ENCODE peak calls at places on chromosomes 1 and 21, in five cellular contexts. One of them, this sample, is unnamed. For H3K4me1, the result is how much of the 10 kb centered on the place peaks cover.

GRCh38 chr1:37691497-37692077 is 729 bp upstream of the CDCA8 start:
- DNase-seq in Peyer's patch: peak
- DNase-seq in right atrium auricular region: no peak
- DNase-seq in ovary: peak
- DNase-seq in A549: peak
- DNase-seq in this sample: peak

GRCh38 chr1:52927219-52928082 is at the start of gene SCP2:
- DNase-seq in Peyer's patch: peak
- DNase-seq in right atrium auricular region: peak
- DNase-seq in ovary: peak
- DNase-seq in A549: peak
- DNase-seq in this sample: peak

GRCh38 chr1:23867542-23867952 is 543 bp downstream of the FUCA1 start:
- DNase-seq in Peyer's patch: no peak
- DNase-seq in right atrium auricular region: no peak
- DNase-seq in ovary: no peak
- DNase-seq in A549: no peak
- DNase-seq in this sample: no peak

GRCh38 chr1:160547371-160547901 is 24.4 kb upstream of the SLAMF6 start:
- DNase-seq in Peyer's patch: no peak
- DNase-seq in right atrium auricular region: no peak
- DNase-seq in ovary: no peak
- DNase-seq in A549: no peak
- DNase-seq in this sample: no peak

GRCh38 chr1:168341576-168341975 is 60.9 kb downstream of the TBX19 start:
- DNase-seq in Peyer's patch: no peak
- DNase-seq in right atrium auricular region: no peak
- DNase-seq in ovary: no peak
- DNase-seq in A549: no peak
- DNase-seq in this sample: peak

GRCh38 chr1:19799233-19799876 is 361 bp downstream of the TMCO4 start:
- DNase-seq in Peyer's patch: peak
- DNase-seq in right atrium auricular region: no peak
- DNase-seq in ovary: peak
- DNase-seq in A549: peak
- DNase-seq in this sample: peak

GRCh38 chr1:3474016-3474415 is 19.6 kb downstream of the ARHGEF16 start:
- DNase-seq in Peyer's patch: no peak
- DNase-seq in right atrium auricular region: no peak
- DNase-seq in ovary: no peak
- DNase-seq in A549: no peak
- DNase-seq in this sample: no peak

GRCh38 chr1:41681331-41682136 is 197.1 kb upstream of the EDN2 start:
- DNase-seq in Peyer's patch: no peak
- DNase-seq in right atrium auricular region: peak
- DNase-seq in ovary: no peak
- DNase-seq in A549: no peak
- DNase-seq in this sample: no peak

GRCh38 chr21:37045139-37045538 is 27.7 kb downstream of the PIGP start:
- DNase-seq in Peyer's patch: no peak
- DNase-seq in right atrium auricular region: no peak
- DNase-seq in ovary: no peak
- DNase-seq in A549: no peak
- DNase-seq in this sample: no peak

DNA sequence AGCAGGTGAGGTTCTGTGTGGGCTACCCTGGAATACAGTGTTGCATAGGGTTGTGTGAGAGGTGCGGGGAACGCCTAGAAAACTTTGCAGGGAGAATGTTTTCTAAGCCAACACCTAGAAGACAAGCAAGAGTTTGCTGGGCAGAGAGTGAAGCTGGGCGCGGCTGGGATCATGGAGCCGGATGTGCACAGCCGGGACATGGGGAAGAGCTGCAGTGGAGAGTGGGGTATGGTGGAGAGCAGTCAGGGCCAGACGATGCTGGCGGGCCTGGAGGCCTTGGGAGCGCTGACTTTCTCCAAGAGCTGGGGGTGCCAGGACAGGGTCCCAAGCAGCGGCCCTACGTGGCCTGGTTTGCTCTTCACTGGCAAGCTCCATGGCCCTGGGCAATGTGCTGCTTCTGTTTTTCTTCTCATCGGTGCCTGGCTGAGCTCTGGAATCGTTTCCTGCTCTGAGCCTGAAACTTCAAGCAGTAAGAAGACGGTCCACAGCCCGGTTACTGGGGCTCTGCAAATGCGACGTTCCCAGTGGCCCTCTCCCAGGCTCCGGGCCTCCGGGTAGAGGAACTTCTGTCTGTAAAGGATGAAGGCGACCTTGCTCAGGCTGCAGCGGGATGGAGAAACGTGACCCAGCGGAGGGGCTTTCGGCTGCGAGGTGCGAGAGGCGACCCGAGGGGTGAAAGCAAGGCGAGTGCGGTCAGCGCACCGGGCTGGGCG is 51.9 kb upstream of the CD34 start:
- DNase-seq in Peyer's patch: peak
- DNase-seq in right atrium auricular region: peak
- DNase-seq in ovary: peak
- DNase-seq in A549: no peak
- DNase-seq in this sample: no peak
- H3K27ac ChIP-seq in Peyer's patch: peak
- H3K27ac ChIP-seq in right atrium auricular region: peak
- H3K27ac ChIP-seq in ovary: peak
- H3K27ac ChIP-seq in A549: peak
- H3K27ac ChIP-seq in this sample: no peak

GRCh38 chr1:55844322-55844721 is 629.2 kb upstream of the USP24 start:
- DNase-seq in Peyer's patch: no peak
- DNase-seq in right atrium auricular region: no peak
- DNase-seq in ovary: no peak
- DNase-seq in A549: no peak
- DNase-seq in this sample: no peak

GRCh38 chr1:55848906-55849305 is 633.7 kb upstream of the USP24 start:
- DNase-seq in Peyer's patch: no peak
- DNase-seq in right atrium auricular region: no peak
- DNase-seq in ovary: no peak
- DNase-seq in A549: peak
- DNase-seq in this sample: peak
- TF ChIP-seq CTCF in Peyer's patch: no peak
- TF ChIP-seq CTCF in right atrium auricular region: no peak
- TF ChIP-seq CTCF in ovary: no peak
- TF ChIP-seq CTCF in A549: no peak
- TF ChIP-seq CTCF in this sample: no peak

GRCh38 chr1:109819365-109819764 is 55.6 kb upstream of the EPS8L3 start:
- DNase-seq in Peyer's patch: no peak
- DNase-seq in right atrium auricular region: peak
- DNase-seq in ovary: no peak
- DNase-seq in A549: no peak
- DNase-seq in this sample: no peak

GRCh38 chr1:109821221-109821669 is 57.5 kb upstream of the EPS8L3 start:
- DNase-seq in Peyer's patch: no peak
- DNase-seq in right atrium auricular region: peak
- DNase-seq in ovary: no peak
- DNase-seq in A549: peak
- DNase-seq in this sample: peak

GRCh38 chr1:109817881-109818280 is 54.2 kb upstream of the EPS8L3 start:
- DNase-seq in Peyer's patch: no peak
- DNase-seq in right atrium auricular region: peak
- DNase-seq in ovary: no peak
- DNase-seq in A549: no peak
- DNase-seq in this sample: no peak

GRCh38 chr1:109818351-109819325 is 54.9 kb upstream of the EPS8L3 start:
- DNase-seq in Peyer's patch: no peak
- DNase-seq in right atrium auricular region: peak
- DNase-seq in ovary: no peak
- DNase-seq in A549: no peak
- DNase-seq in this sample: no peak

GRCh38 chr1:109819906-109820305 is 56.2 kb upstream of the EPS8L3 start:
- DNase-seq in Peyer's patch: no peak
- DNase-seq in right atrium auricular region: peak
- DNase-seq in ovary: no peak
- DNase-seq in A549: no peak
- DNase-seq in this sample: no peak
- H3K4me1 ChIP-seq in Peyer's patch: under half
- H3K4me1 ChIP-seq in right atrium auricular region: half or more
- H3K4me1 ChIP-seq in ovary: under half
- H3K4me1 ChIP-seq in A549: half or more
- H3K4me1 ChIP-seq in this sample: under half

GRCh38 chr1:151501474-151501873 is 9.7 kb upstream of the CGN start:
- DNase-seq in Peyer's patch: no peak
- DNase-seq in right atrium auricular region: no peak
- DNase-seq in ovary: no peak
- DNase-seq in A549: peak
- DNase-seq in this sample: no peak
- H3K27ac ChIP-seq in Peyer's patch: no peak
- H3K27ac ChIP-seq in right atrium auricular region: no peak
- H3K27ac ChIP-seq in ovary: no peak
- H3K27ac ChIP-seq in A549: no peak
- H3K27ac ChIP-seq in this sample: no peak

DNA sequence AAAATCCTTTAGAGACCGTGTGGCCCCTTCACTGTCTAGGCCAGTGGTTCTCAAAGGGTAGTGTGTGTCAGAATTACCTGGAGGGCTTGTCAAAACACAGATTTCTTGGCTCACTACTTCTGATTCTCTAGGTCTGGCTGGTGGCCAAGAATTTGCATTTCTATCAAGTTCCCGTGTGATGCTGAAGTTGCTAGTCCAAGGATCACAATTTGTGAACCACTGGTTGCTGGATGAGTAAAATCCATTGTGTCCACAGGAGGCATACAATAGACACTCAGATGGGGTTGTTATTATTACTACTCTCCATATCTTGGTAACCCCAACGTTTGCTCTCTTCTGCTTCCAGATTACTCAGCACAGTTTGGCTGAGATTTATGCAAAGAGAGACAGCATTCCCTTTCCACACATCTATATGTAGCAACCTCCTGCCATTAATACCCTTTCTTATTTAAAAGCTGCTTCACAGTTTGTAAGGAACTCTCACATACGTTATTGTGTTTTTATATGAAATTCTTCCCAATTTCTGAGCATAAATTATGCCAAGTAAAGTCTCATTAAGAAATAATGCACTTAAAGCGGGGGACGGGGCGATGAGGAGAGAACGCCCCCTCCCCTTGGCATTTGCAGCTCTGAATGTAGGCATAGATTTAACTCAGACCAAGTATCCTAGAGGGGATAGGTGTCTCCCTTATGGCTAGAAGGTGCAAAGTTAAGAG is 720 bp upstream of the TMCC2 start:
- DNase-seq in Peyer's patch: no peak
- DNase-seq in right atrium auricular region: no peak
- DNase-seq in ovary: no peak
- DNase-seq in A549: peak
- DNase-seq in this sample: peak
- TF ChIP-seq CTCF in Peyer's patch: no peak
- TF ChIP-seq CTCF in right atrium auricular region: no peak
- TF ChIP-seq CTCF in ovary: no peak
- TF ChIP-seq CTCF in A549: no peak
- TF ChIP-seq CTCF in this sample: peak

DNA sequence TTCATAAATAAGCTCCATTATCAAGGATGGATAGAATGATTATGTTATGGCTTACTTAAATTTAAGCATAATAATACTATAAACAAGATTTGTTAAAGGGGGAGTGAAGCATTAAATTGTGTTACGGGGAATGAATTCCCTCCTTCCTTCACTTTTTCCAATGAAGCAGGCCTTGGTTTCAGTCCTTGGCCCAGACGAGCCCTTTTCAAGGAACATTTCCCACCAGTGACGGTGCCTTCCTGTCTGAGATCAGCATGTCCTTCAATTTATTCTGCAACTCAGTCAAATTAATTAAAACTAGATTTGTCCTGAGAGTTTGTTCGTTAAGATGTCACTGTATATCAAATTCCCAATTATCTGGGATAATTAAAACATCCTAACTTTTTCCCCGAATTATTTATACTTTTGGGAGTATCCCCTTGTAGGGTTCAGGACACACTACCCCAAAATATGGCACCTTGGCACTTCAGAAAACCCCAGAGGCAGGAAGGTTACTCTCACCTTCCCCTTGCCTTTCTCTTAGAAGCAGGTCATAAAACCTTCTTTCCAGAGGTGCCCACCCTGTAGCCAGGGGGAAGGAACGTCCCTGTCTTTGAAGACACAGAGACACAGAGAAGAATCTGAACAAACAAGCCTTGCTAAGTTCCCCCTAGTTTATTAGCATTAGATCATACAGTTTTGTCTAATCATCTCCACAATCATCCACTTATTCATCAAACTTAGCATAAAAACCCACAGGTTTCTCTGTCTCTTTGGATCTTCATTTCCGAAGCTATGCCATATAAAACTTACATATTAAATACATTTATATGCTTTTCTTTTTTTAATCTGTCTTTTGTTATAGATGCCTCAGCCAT is 86.2 kb upstream of the ARHGAP29 start:
- DNase-seq in Peyer's patch: no peak
- DNase-seq in right atrium auricular region: no peak
- DNase-seq in ovary: no peak
- DNase-seq in A549: no peak
- DNase-seq in this sample: peak
- H3K4me1 ChIP-seq in Peyer's patch: under half
- H3K4me1 ChIP-seq in right atrium auricular region: under half
- H3K4me1 ChIP-seq in ovary: under half
- H3K4me1 ChIP-seq in A549: half or more
- H3K4me1 ChIP-seq in this sample: half or more

GRCh38 chr1:99277066-99277465 is 12.8 kb downstream of the PLPPR4 start:
- DNase-seq in Peyer's patch: no peak
- DNase-seq in right atrium auricular region: no peak
- DNase-seq in ovary: no peak
- DNase-seq in A549: no peak
- DNase-seq in this sample: no peak

GRCh38 chr1:99282536-99282935 is 18.2 kb downstream of the PLPPR4 start:
- DNase-seq in Peyer's patch: no peak
- DNase-seq in right atrium auricular region: no peak
- DNase-seq in ovary: no peak
- DNase-seq in A549: no peak
- DNase-seq in this sample: no peak

GRCh38 chr1:99281109-99281508 is 16.8 kb downstream of the PLPPR4 start:
- DNase-seq in Peyer's patch: no peak
- DNase-seq in right atrium auricular region: no peak
- DNase-seq in ovary: no peak
- DNase-seq in A549: no peak
- DNase-seq in this sample: no peak

GRCh38 chr1:99279525-99279924 is 15.2 kb downstream of the PLPPR4 start:
- DNase-seq in Peyer's patch: no peak
- DNase-seq in right atrium auricular region: no peak
- DNase-seq in ovary: no peak
- DNase-seq in A549: no peak
- DNase-seq in this sample: no peak
- H3K27ac ChIP-seq in Peyer's patch: no peak
- H3K27ac ChIP-seq in right atrium auricular region: no peak
- H3K27ac ChIP-seq in ovary: no peak
- H3K27ac ChIP-seq in A549: no peak
- H3K27ac ChIP-seq in this sample: no peak

GRCh38 chr1:115183158-115183557 is 93.9 kb upstream of the TSPAN2 start:
- DNase-seq in Peyer's patch: no peak
- DNase-seq in right atrium auricular region: no peak
- DNase-seq in ovary: no peak
- DNase-seq in A549: peak
- DNase-seq in this sample: no peak
- TF ChIP-seq CTCF in Peyer's patch: no peak
- TF ChIP-seq CTCF in right atrium auricular region: no peak
- TF ChIP-seq CTCF in ovary: no peak
- TF ChIP-seq CTCF in A549: no peak
- TF ChIP-seq CTCF in this sample: no peak

This sample was measured in mammary epithelial cell.